ENCODE peak calls at places on chromosomes 5 and 9, in six cellular contexts. P, G, O, K, Y and L are unnamed samples.

GRCh38 chr5:58046371-58046770 is 413.5 kb downstream of the PLK2 start:
- DNase-seq in P (no peak), G (no peak), O (no peak), K (no peak), Y (no peak), L (no peak)

GRCh38 chr5:104430977-104431620 is 868.5 kb upstream of the NUDT12 start:
- DNase-seq in P (no peak), G (no peak), O (no peak), K (no peak), Y (no peak), L (no peak)

GRCh38 chr5:107868994-107869393 is 198.3 kb upstream of the EFNA5 start:
- DNase-seq in P (no peak), G (no peak), O (no peak), K (no peak), Y (no peak), L (no peak)

GRCh38 chr5:4128994-4129393 is 533.4 kb downstream of the IRX1 start:
- DNase-seq in P (no peak), G (no peak), O (no peak), K (no peak), Y (no peak), L (no peak)

GRCh38 chr9:3569529-3569928 is 43.7 kb upstream of the RFX3 start:
- DNase-seq in P (no peak), G (no peak), O (no peak), K (no peak), Y (no peak), L (no peak)

GRCh38 chr5:98468188-98468869 is 305.1 kb upstream of the RGMB start:
- DNase-seq in P (no peak), G (no peak), O (no peak), K (no peak), Y (no peak), L (peak; percentile 82)

GRCh38 chr9:106403081-106403480 is 459.9 kb upstream of the ZNF462 start:
- DNase-seq in P (no peak), G (no peak), O (no peak), K (no peak), Y (no peak), L (no peak)

GRCh38 chr5:1390861-1391600 is 46.1 kb upstream of the CLPTM1L start:
- DNase-seq in P (no peak), G (no peak), O (no peak), K (no peak), Y (peak; percentile 41), L (no peak)

GRCh38 chr5:14032944-14033343 is 88.5 kb upstream of the DNAH5 start:
- DNase-seq in P (no peak), G (no peak), O (no peak), K (no peak), Y (no peak), L (no peak)

GRCh38 chr9:123724211-123724831 is 205.6 kb downstream of the DENND1A start:
- DNase-seq in P (no peak), G (no peak), O (no peak), K (no peak), Y (no peak), L (no peak)

GRCh38 chr5:19853616-19854240 is 134.3 kb downstream of the CDH18 start:
- DNase-seq in P (no peak), G (no peak), O (no peak), K (no peak), Y (no peak), L (peak; percentile 76)

GRCh38 chr5:89855417-89855816 is 554.1 kb downstream of the CETN3 start:
- DNase-seq in P (no peak), G (no peak), O (no peak), K (no peak), Y (no peak), L (no peak)
- H3K4me3 ChIP-seq in P (no peak overlapping the region), G (no peak overlapping the region), O (no peak overlapping the region), K (no peak overlapping the region), Y (no peak overlapping the region), L (no peak overlapping the region)

GRCh38 chr9:34556231-34556525 is 33.3 kb downstream of the CNTFR start:
- DNase-seq in P (no peak), G (no peak), O (no peak), K (no peak), Y (no peak), L (no peak)

GRCh38 chr9:34556951-34557350 is 32.6 kb downstream of the CNTFR start:
- DNase-seq in P (no peak), G (no peak), O (no peak), K (no peak), Y (no peak), L (no peak)

GRCh38 chr9:34558911-34559615 is 30.5 kb downstream of the CNTFR start:
- DNase-seq in P (no peak), G (no peak), O (no peak), K (no peak), Y (no peak), L (no peak)

GRCh38 chr9:34558341-34558740 is 31.2 kb downstream of the CNTFR start:
- DNase-seq in P (no peak), G (no peak), O (no peak), K (no peak), Y (no peak), L (no peak)

DNA sequence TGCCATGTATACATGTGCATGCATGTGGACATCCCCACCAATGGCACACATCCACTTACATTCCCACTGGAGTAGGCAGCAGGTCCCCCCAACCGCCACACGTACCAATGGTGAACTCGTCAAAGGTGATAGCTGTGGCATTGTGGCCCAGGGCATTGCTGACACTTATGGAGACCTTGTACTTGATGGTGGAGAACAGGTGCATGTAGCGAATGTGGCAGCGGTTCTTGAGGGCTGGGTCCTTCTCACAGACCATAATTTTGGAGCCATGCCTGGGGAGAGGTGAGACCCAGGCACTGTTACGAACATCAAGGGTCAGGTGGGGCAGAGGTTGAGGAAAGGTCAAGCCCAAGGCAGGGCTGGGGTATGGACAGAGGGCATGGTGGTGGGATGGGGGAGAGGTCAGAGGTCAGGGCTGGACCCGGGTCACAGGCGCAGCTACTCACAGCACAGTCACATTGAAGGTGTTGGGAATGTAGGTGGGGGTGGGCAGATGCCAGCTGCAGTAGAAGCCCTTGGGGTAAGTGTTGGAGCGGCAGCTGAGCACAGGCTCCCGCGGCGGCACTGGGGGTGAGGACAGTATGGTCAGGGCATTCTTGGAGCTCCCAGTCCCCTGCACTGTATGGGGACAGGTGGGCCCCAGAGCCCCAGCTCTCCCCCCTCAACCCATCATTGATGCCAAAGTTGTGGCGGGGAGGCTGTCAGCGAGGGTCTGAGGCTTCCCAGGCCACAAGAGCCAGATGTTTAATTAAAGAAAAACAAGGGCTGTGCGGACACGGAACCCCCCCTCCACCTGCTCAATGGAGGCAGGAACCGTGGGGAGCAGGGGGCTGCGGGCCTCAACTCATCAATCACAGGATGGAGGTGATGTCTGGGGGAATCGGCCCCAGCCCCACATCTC is 31.9 kb downstream of the CNTFR start:
- DNase-seq in P (no peak), G (no peak), O (no peak), K (no peak), Y (no peak), L (no peak)
- TF ChIP-seq CTCF in P (no peak), G (no peak), O (no peak), K (no peak), Y (no peak), L (no peak)

DNA sequence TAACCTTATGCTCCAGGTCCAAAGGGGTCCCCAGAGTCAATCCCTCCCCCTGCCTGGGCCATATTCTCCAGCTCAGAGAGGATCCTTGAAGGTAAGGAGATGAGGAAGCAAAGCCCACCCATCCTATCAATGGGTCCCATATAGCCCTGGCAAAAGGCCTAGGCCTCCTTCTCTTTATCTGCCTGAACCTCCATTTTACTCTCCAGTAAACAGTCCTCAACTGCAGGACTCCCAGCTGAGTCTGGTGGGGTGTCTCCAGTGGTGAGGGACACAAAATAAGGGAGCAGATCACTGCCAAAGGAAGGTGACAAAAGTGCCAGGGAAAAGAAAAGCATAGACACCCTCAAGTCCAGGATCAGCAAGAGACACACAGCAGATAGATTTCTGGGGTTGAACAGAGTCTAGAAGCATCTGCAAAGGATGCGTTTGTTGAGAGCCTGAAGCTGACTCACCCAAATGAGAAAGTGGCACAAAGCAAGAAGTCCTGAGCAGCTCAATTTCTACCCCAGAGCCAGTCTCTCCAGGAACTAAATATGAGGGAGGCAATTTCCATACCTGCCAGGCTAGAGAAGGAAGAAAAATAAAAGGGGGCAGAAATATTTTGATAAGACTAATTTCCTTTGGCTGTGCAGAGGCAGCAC is 2.7 kb upstream of the EBF1 start:
- DNase-seq in P (no peak), G (no peak), O (no peak), K (no peak), Y (no peak), L (no peak)
- H3K4me3 ChIP-seq in P (no peak overlapping the region), G (no peak overlapping the region), O (no peak overlapping the region), K (no peak overlapping the region), Y (no peak overlapping the region), L (no peak overlapping the region)

GRCh38 chr9:77866882-77867281 is 164.7 kb downstream of the GNAQ start:
- DNase-seq in P (no peak), G (no peak), O (no peak), K (no peak), Y (no peak), L (no peak)

GRCh38 chr9:77865385-77865784 is 166.2 kb downstream of the GNAQ start:
- DNase-seq in P (peak; percentile 57), G (no peak), O (peak; percentile 77), K (no peak), Y (no peak), L (no peak)

GRCh38 chr9:77864096-77864889 is 167.3 kb downstream of the GNAQ start:
- DNase-seq in P (no peak), G (no peak), O (no peak), K (no peak), Y (no peak), L (no peak)
- TF ChIP-seq CTCF in P (no peak), G (no peak), O (no peak), K (peak; percentile 6), Y (no peak), L (no peak)